ENCODE peak calls at places on chromosomes 4 and X, in six cellular contexts. Q is activated naive CD8-positive, alpha-beta T cell treated with anti-CD3 and anti-CD28 coated beads, Interleukin-2, amount 50 U/mL, for 24 hours; H is stimulated activated CD4-positive, alpha-beta T cell treated with anti-CD3 and anti-CD28 coated beads, Interleukin-1b, Interleukin-23, amount 100 ng/mL, for 24 hours; I is SK-N-SH; R is trophoblast cell; P is AG08396. Y is an unnamed sample.
A peak's percentile ranks its signal among the peaks of the same experiment; 100 is the strongest.

GRCh38 chr4:2365054-2365912 is 53.2 kb downstream of the ZFYVE28 start:
- DNase-seq in Q (no peak), H (no peak), I (no peak), R (no peak), P (no peak), Y (no peak)

GRCh38 chr4:20279381-20279780 is 27.7 kb downstream of the SLIT2 start:
- DNase-seq in Q (no peak), H (no peak), I (no peak), R (no peak), P (no peak), Y (no peak)

GRCh38 chr4:142886566-142886965 is 40.5 kb upstream of the INPP4B start:
- DNase-seq in Q (no peak), H (no peak), I (no peak), R (peak; percentile 95), P (no peak), Y (no peak)

GRCh38 chrX:74550295-74550802 is 64.1 kb downstream of the RLIM start:
- DNase-seq in Q (peak; percentile 86), H (peak; percentile 71), I (peak; percentile 75), R (peak; percentile 80), P (peak; percentile 67), Y (peak; percentile 61)

GRCh38 chr4:80507507-80507906 is 172.0 kb downstream of the CFAP299 start:
- DNase-seq in Q (no peak), H (no peak), I (no peak), R (no peak), P (no peak), Y (no peak)

GRCh38 chrX:48754124-48754667 is 7.4 kb upstream of the GLOD5 start:
- DNase-seq in Q (no peak), H (no peak), I (no peak), R (peak; percentile 45), P (no peak), Y (no peak)

GRCh38 chr4:109049926-109050325 is 252.5 kb downstream of the COL25A1 start:
- DNase-seq in Q (no peak), H (no peak), I (no peak), R (no peak), P (no peak), Y (no peak)

GRCh38 chr4:102299708-102300107 is 45.6 kb downstream of the SLC39A8 start:
- DNase-seq in Q (peak; percentile 9), H (peak; percentile 1), I (peak; percentile 24), R (peak; percentile 70), P (peak; percentile 59), Y (no peak)

GRCh38 chr4:25410820-25411529 is 33.9 kb downstream of the ANAPC4 start:
- DNase-seq in Q (no peak), H (no peak), I (no peak), R (no peak), P (no peak), Y (no peak)

GRCh38 chrX:110987292-110987691 is 108.7 kb upstream of the PAK3 start:
- DNase-seq in Q (no peak), H (no peak), I (no peak), R (no peak), P (no peak), Y (no peak)

GRCh38 chr4:88054909-88055308 is 47.5 kb downstream of the PKD2 start:
- DNase-seq in Q (no peak), H (no peak), I (peak; percentile 20), R (peak; percentile 82), P (peak; percentile 36), Y (no peak)

GRCh38 chrX:44767308-44767707 is 76.5 kb upstream of the DUSP21 start:
- DNase-seq in Q (no peak), H (no peak), I (no peak), R (no peak), P (no peak), Y (no peak)

GRCh38 chrX:39777623-39778025 is 320.1 kb downstream of the BCOR start:
- DNase-seq in Q (peak; percentile 41), H (no peak), I (no peak), R (no peak), P (no peak), Y (no peak)

GRCh38 chrX:46573331-46573895 is at the start of gene CHST7:
- DNase-seq in Q (peak; percentile 57), H (no peak), I (peak; percentile 81), R (peak; percentile 37), P (peak; percentile 77), Y (peak; percentile 6)

GRCh38 chr4:20313237-20314030 is 61.7 kb downstream of the SLIT2 start:
- DNase-seq in Q (peak; percentile 7), H (no peak), I (no peak), R (peak; percentile 47), P (no peak), Y (no peak)

GRCh38 chr4:17941731-17942130 is 79.8 kb downstream of the LCORL start:
- DNase-seq in Q (no peak), H (no peak), I (no peak), R (peak; percentile 8), P (no peak), Y (no peak)

GRCh38 chr4:74590476-74590875 is 145.5 kb downstream of the AREG start:
- DNase-seq in Q (no peak), H (no peak), I (no peak), R (no peak), P (no peak), Y (no peak)

GRCh38 chr4:113222431-113222979 is 173.1 kb downstream of the ANK2 start:
- DNase-seq in Q (no peak), H (no peak), I (no peak), R (no peak), P (peak; percentile 38), Y (no peak)

GRCh38 chr4:136725286-136726081 is 806.8 kb downstream of the PCDH18 start:
- DNase-seq in Q (no peak), H (no peak), I (no peak), R (no peak), P (no peak), Y (no peak)

GRCh38 chrX:135974279-135974856 is 580 bp upstream of the MMGT1 start:
- DNase-seq in Q (peak; percentile 65), H (peak; percentile 60), I (peak; percentile 92), R (peak; percentile 23), P (no peak), Y (no peak)

GRCh38 chr4:1216869-1217294 is 32.0 kb downstream of the CTBP1 start:
- DNase-seq in Q (peak; percentile 72), H (peak; percentile 33), I (no peak), R (no peak), P (no peak), Y (no peak)

GRCh38 chrX:16855363-16856075 is 14.6 kb downstream of the RBBP7 start:
- DNase-seq in Q (no peak), H (no peak), I (no peak), R (no peak), P (no peak), Y (no peak)

GRCh38 chr4:18689308-18689915 is 667.9 kb upstream of the LCORL start:
- DNase-seq in Q (peak; percentile 50), H (no peak), I (peak; percentile 27), R (peak; percentile 90), P (peak; percentile 37), Y (peak; percentile 66)

GRCh38 chrX:154738013-154738738 is 12.7 kb downstream of the GAB3 start:
- DNase-seq in Q (no peak), H (no peak), I (no peak), R (peak; percentile 60), P (no peak), Y (no peak)

GRCh38 chr4:88732714-88733368 is 35.2 kb upstream of the NAP1L5 start:
- DNase-seq in Q (no peak), H (no peak), I (no peak), R (peak; percentile 63), P (no peak), Y (no peak)

GRCh38 chr4:84379881-84380618 is 119.0 kb downstream of the NKX6-1 start:
- DNase-seq in Q (no peak), H (no peak), I (no peak), R (peak; percentile 58), P (no peak), Y (peak; percentile 69)